ENCODE peak calls at places on chromosomes 11 and 22, in four cellular contexts. N is omental fat pad; X is CD4-positive, alpha-beta T cell; K is A549. D is an unnamed sample.
A peak's percentile ranks its signal among the peaks of the same experiment; 100 is the strongest.

GRCh38 chr11:68041617-68042218 is 2.9 kb downstream of the TCIRG1 start:
- DNase-seq in N (no peak), X (no peak), K (no peak), D (no peak)

GRCh38 chr11:40280161-40281054 is 1179.0 kb downstream of the LRRC4C start:
- DNase-seq in N (no peak), X (no peak), K (no peak), D (no peak)

GRCh38 chr11:35911616-35912165 is 32.2 kb upstream of the LDLRAD3 start:
- DNase-seq in N (no peak), X (no peak), K (no peak), D (no peak)

GRCh38 chr11:75201771-75202170 is 38.8 kb upstream of the TPBGL start:
- DNase-seq in N (no peak), X (no peak), K (no peak), D (no peak)

GRCh38 chr11:60836866-60837510 is 4.9 kb upstream of the CCDC86 start:
- DNase-seq in N (no peak), X (no peak), K (no peak), D (no peak)

GRCh38 chr22:35842954-35843353 is 125.3 kb downstream of the APOL5 start:
- DNase-seq in N (no peak), X (no peak), K (peak; percentile 65), D (no peak)

GRCh38 chr11:60775420-60775961 is 9.6 kb upstream of the MS4A10 start:
- DNase-seq in N (peak; percentile 85), X (peak; percentile 74), K (peak; percentile 83), D (peak; percentile 87)

GRCh38 chr11:118908931-118909618 is 16.7 kb downstream of the BCL9L start:
- DNase-seq in N (no peak), X (no peak), K (no peak), D (no peak)

GRCh38 chr11:118370774-118371173 is 11.4 kb downstream of the UBE4A start:
- DNase-seq in N (no peak), X (no peak), K (no peak), D (no peak)

GRCh38 chr22:30344447-30345200 is 12.1 kb downstream of the SF3A1 start:
- DNase-seq in N (no peak), X (no peak), K (no peak), D (no peak)

GRCh38 chr22:23166841-23167610 is 13.3 kb upstream of the BCR start:
- DNase-seq in N (no peak), X (no peak), K (no peak), D (no peak)

GRCh38 chr22:37303821-37304274 is 21.5 kb downstream of the CYTH4 start:
- DNase-seq in N (no peak), X (no peak), K (peak; percentile 82), D (no peak)

GRCh38 chr11:14499178-14499559 is 442 bp downstream of the COPB1 start:
- DNase-seq in N (no peak), X (peak; percentile 26), K (peak; percentile 27), D (no peak)

GRCh38 chr22:17767236-17768065 is 6.8 kb downstream of the BID start:
- DNase-seq in N (no peak), X (no peak), K (no peak), D (peak; percentile 67)

GRCh38 chr22:23527971-23528740 is 51.9 kb downstream of the IGLL1 start:
- DNase-seq in N (no peak), X (no peak), K (no peak), D (no peak)

GRCh38 chr22:17074648-17075002 is 10.2 kb upstream of the IL17RA start:
- DNase-seq in N (no peak), X (no peak), K (no peak), D (no peak)

GRCh38 chr11:460331-461199 is 10.5 kb downstream of the PTDSS2 start:
- DNase-seq in N (no peak), X (no peak), K (peak; percentile 44), D (no peak)

GRCh38 chr11:15841898-15842297 is 514.4 kb downstream of the SOX6 start:
- DNase-seq in N (no peak), X (no peak), K (no peak), D (no peak)

GRCh38 chr11:67613960-67614715 is 7.4 kb downstream of the NDUFV1 start:
- DNase-seq in N (no peak), X (peak; percentile 67), K (no peak), D (peak; percentile 87)

GRCh38 chr11:126348806-126349582 is 6.5 kb upstream of the ST3GAL4 start:
- DNase-seq in N (no peak), X (no peak), K (no peak), D (no peak)

GRCh38 chr22:42844756-42845155 is 12.3 kb downstream of the ARFGAP3 start:
- DNase-seq in N (no peak), X (no peak), K (no peak), D (no peak)

GRCh38 chr22:23218867-23219251 is 38.5 kb downstream of the BCR start:
- DNase-seq in N (no peak), X (no peak), K (no peak), D (no peak)

GRCh38 chr22:31055322-31056159 is 25.6 kb upstream of the SMTN start:
- DNase-seq in N (peak; percentile 60), X (no peak), K (peak; percentile 92), D (no peak)

GRCh38 chr11:134044514-134045284 is 24.2 kb upstream of the JAM3 start:
- DNase-seq in N (no peak), X (no peak), K (no peak), D (no peak)

GRCh38 chr11:124746621-124747243 is 5.3 kb downstream of the VSIG2 start:
- DNase-seq in N (peak; percentile 48), X (peak; percentile 78), K (peak; percentile 85), D (peak; percentile 92)
- TF ChIP-seq CTCF in N (no peak), X (peak; percentile 67), K (peak; percentile 57), D (peak; percentile 82)

DNA sequence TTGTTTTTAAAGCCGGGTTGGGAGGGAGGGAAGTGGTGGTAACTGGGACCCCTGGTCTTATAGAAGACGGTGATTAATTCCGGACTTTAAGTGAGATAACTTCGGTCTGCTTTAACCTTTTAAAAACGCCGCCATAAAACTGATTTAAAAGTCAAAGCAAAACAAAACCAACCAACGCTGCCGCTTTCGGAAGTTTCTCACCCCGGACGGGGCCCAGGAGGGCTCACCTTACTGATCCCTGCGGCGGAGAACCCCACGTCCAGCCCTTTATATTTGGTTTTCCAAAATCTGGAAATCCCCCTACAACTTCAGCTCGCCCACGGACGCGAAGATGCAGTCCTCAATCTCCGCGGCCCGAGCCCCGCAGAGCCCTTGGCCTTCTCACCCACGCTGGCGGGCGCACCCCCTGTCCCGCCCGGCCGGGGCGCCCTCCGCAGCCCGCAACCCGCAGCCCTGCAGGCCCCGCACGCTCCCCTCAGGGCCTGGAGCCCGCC is 405 bp downstream of the USP28 start:
- DNase-seq in N (peak; percentile 29), X (no peak), K (peak; percentile 31), D (no peak)
- TF ChIP-seq CTCF in N (no peak), X (no peak), K (no peak), D (no peak)

DNA sequence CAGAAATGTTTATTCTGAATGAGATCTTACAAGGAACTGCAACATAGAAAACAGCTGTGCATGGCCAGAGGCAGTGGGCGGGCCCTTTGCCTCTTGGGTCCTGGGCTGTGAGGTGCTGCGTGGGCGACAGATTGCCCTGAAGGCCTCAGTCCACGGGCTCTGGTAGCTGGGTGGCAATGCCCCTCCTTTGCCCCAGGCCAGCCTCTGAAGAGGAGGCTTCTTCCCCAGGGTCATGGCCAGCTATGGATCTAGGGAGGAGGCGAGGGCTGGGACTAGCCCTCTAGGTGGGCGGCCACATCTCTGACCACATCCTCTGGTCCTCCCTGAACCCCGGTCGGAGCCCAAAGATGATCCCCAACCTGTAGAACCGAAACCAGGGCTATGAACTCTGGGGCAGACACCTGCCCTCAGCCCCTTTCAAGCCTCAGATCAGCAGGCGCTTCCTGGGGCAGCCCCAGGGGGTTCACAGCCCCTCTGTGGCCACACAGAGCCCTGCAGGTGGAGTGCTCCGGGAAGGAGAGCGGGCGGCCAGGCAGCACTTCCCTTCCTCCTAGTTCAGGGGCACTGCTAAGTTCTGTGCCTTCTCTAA is 6.6 kb upstream of the CDC42BPG start:
- DNase-seq in N (no peak), X (peak; percentile 38), K (no peak), D (peak; percentile 87)
- TF ChIP-seq CTCF in N (no peak), X (no peak), K (no peak), D (peak; percentile 44)

DNA sequence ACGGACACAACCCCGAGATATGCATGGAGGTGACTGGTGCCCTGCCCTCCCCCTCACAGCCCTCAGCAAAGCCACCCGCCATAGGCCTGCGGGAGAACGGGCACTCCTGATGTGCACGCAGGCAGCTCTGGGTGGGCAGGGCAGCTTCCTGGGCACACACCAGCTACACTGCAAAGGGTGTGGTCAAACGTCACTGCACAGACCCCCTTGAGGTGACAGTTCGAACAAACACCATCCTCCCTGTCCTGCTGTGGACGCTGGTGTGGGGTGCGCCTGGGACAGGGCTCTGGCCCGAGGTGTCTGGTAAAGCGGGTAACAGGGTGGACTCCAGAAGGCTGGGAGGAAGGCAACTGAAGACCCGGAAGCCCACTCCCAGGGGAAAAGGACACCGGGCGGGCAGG is 21.9 kb upstream of the MOB2 start:
- DNase-seq in N (no peak), X (no peak), K (no peak), D (no peak)
- TF ChIP-seq CTCF in N (no peak), X (no peak), K (no peak), D (no peak)